ENCODE peak calls at places on chromosomes 6 and 20, in eight cellular contexts. F is ELR; N is renal cortical epithelial cell; J is stimulated activated CD8-positive, alpha-beta memory T cell treated with anti-CD3 and anti-CD28 coated beads, Interleukin-15, amount 100 ng/mL, for 24 hours; Q is RPMI7951; A is HCEC 1CT; W is tibial artery; V is activated T-cell treated with anti-CD3 and anti-CD28 coated beads for 48 hours. X is an unnamed sample.

GRCh38 chr20:43917380-43917779 is 2.7 kb downstream of the TOX2 start:
- DNase-seq in F (no peak), N (no peak), J (no peak), Q (no peak), A (no peak), W (no peak), V (no peak), X (no peak)

GRCh38 chr20:9617062-9617461 is 102.7 kb downstream of the LAMP5 start:
- DNase-seq in F (peak), N (peak), J (peak), Q (peak), A (peak), W (peak), V (peak), X (peak)

GRCh38 chr6:170128811-170129681 is 161.8 kb downstream of the DLL1 start:
- DNase-seq in F (no peak), N (no peak), J (no peak), Q (no peak), A (no peak), W (peak), V (no peak), X (no peak)

GRCh38 chr20:17228624-17229061 is 1.8 kb downstream of the PCSK2 start:
- DNase-seq in F (no peak), N (no peak), J (no peak), Q (no peak), A (no peak), W (no peak), V (no peak), X (no peak)

GRCh38 chr6:111758608-111759293 is 114.5 kb downstream of the FYN start:
- DNase-seq in F (no peak), N (no peak), J (no peak), Q (no peak), A (no peak), W (no peak), V (no peak), X (peak)

GRCh38 chr6:161088676-161089328 is 97.2 kb downstream of the MAP3K4 start:
- DNase-seq in F (peak), N (peak), J (no peak), Q (peak), A (no peak), W (no peak), V (no peak), X (no peak)

GRCh38 chr6:35417979-35418661 is 34.0 kb upstream of the FANCE start:
- DNase-seq in F (no peak), N (no peak), J (no peak), Q (no peak), A (no peak), W (no peak), V (no peak), X (peak)

GRCh38 chr6:11921017-11921438 is 91.1 kb upstream of the HIVEP1 start:
- DNase-seq in F (peak), N (peak), J (no peak), Q (peak), A (peak), W (peak), V (no peak), X (no peak)

GRCh38 chr6:155395339-155395738 is 60.3 kb downstream of the NOX3 start:
- DNase-seq in F (no peak), N (no peak), J (no peak), Q (no peak), A (no peak), W (no peak), V (no peak), X (no peak)

GRCh38 chr6:132087391-132087790 is 136.2 kb upstream of the CCN2 start:
- DNase-seq in F (peak), N (no peak), J (no peak), Q (no peak), A (no peak), W (no peak), V (no peak), X (no peak)

GRCh38 chr6:71250050-71250689 is 38.4 kb upstream of the OGFRL1 start:
- DNase-seq in F (peak), N (peak), J (no peak), Q (peak), A (peak), W (no peak), V (no peak), X (no peak)

GRCh38 chr6:4316867-4317400 is 181.6 kb upstream of the ECI2 start:
- DNase-seq in F (peak), N (peak), J (no peak), Q (peak), A (peak), W (peak), V (no peak), X (no peak)

GRCh38 chr6:43673444-43674063 is 14.0 kb downstream of the MRPS18A start:
- DNase-seq in F (no peak), N (no peak), J (no peak), Q (no peak), A (no peak), W (no peak), V (no peak), X (no peak)

GRCh38 chr20:62361799-62362589 is 5.1 kb downstream of the LAMA5 start:
- DNase-seq in F (no peak), N (peak), J (no peak), Q (no peak), A (no peak), W (no peak), V (no peak), X (no peak)

GRCh38 chr6:41040101-41040910 is 1.3 kb upstream of the UNC5CL start:
- DNase-seq in F (peak), N (peak), J (no peak), Q (peak), A (no peak), W (no peak), V (no peak), X (no peak)

GRCh38 chr20:18754030-18754659 is 59.4 kb upstream of the SCP2D1 start:
- DNase-seq in F (no peak), N (peak), J (no peak), Q (no peak), A (no peak), W (no peak), V (no peak), X (no peak)

GRCh38 chr6:43461936-43462335 is 6.6 kb upstream of the DLK2 start:
- DNase-seq in F (no peak), N (no peak), J (no peak), Q (no peak), A (no peak), W (no peak), V (no peak), X (no peak)